ENCODE peak calls at places on chromosome 2, in nine cellular contexts. N is GM13977, A is neural crest cell, U is colonic mucosa, L is H1, T is foreskin fibroblast, W is MM.1S, C is endothelial cell, J is MCF 10A. X is an unnamed sample.

GRCh38 chr2:212052412-212053159 is 486.0 kb downstream of the ERBB4 start:
- DNase-seq in U (no peak), J (peak), L (no peak), W (peak), N (no peak), A (no peak), C (no peak), T (peak), X (no peak)

GRCh38 chr2:46170611-46171385 is 126.4 kb upstream of the EPAS1 start:
- DNase-seq in N (no peak), C (no peak), T (peak), W (no peak), U (no peak), L (no peak), A (no peak), J (peak), X (no peak)

GRCh38 chr2:21270083-21270491 is 146.3 kb downstream of the TDRD15 start:
- DNase-seq in C (no peak), U (no peak), L (no peak), W (no peak), A (no peak), T (no peak), J (no peak), N (no peak), X (no peak)

GRCh38 chr2:240438810-240439697 is 3.6 kb downstream of the GPC1 start:
- DNase-seq in L (no peak), J (no peak), W (no peak), U (no peak), A (no peak), N (no peak), T (no peak), C (no peak), X (no peak)

GRCh38 chr2:224778474-224778877 is 62.3 kb upstream of the CCDC195 start:
- DNase-seq in U (peak), J (peak), W (peak), N (peak), T (peak), L (peak), C (peak), A (peak), X (peak)

GRCh38 chr2:11080253-11081115 is 74.8 kb upstream of the SLC66A3 start:
- DNase-seq in A (peak), C (no peak), L (no peak), T (no peak), U (no peak), J (no peak), W (no peak), N (no peak), X (no peak)

GRCh38 chr2:44946681-44947360 is 5.3 kb downstream of the SIX3 start:
- DNase-seq in L (no peak), T (no peak), A (no peak), W (no peak), U (no peak), N (no peak), C (no peak), J (no peak), X (no peak)

GRCh38 chr2:69960821-69961220 is 610 bp downstream of the ASPRV1 start:
- DNase-seq in W (no peak), L (no peak), J (no peak), T (no peak), A (no peak), N (no peak), U (no peak), C (no peak), X (no peak)

GRCh38 chr2:102018823-102019445 is 27.2 kb downstream of the IL1R2 start:
- DNase-seq in T (peak), N (no peak), W (no peak), U (no peak), J (no peak), A (no peak), L (no peak), C (no peak), X (no peak)

GRCh38 chr2:45706028-45706427 is 54.6 kb downstream of the PRKCE start:
- DNase-seq in N (no peak), U (no peak), L (no peak), C (no peak), W (no peak), A (no peak), T (peak), J (no peak), X (no peak)

GRCh38 chr2:44169155-44169898 is 652 bp downstream of the PPM1B start:
- DNase-seq in N (peak), C (peak), L (no peak), T (peak), A (peak), W (peak), J (peak), U (peak), X (peak)

GRCh38 chr2:6986251-6986893 is 69.2 kb downstream of the RNF144A start:
- DNase-seq in W (no peak), L (no peak), A (peak), J (no peak), T (no peak), U (no peak), N (no peak), C (peak), X (no peak)

GRCh38 chr2:161947394-161947793 is 126.6 kb downstream of the DPP4 start:
- DNase-seq in N (no peak), W (no peak), A (no peak), L (no peak), C (no peak), J (no peak), T (peak), U (no peak), X (no peak)

GRCh38 chr2:54122939-54123338 is 7.5 kb downstream of the ACYP2 start:
- DNase-seq in A (no peak), T (peak), U (no peak), J (peak), C (no peak), L (no peak), W (no peak), N (no peak), X (no peak)

GRCh38 chr2:199370150-199370780 is 87.5 kb downstream of the SATB2 start:
- DNase-seq in W (no peak), C (no peak), U (no peak), A (no peak), J (no peak), N (no peak), T (no peak), L (no peak), X (no peak)

GRCh38 chr2:78264130-78264529 is 742.0 kb upstream of the LRRTM4 start:
- DNase-seq in U (no peak), C (no peak), T (no peak), L (no peak), A (no peak), W (no peak), N (no peak), J (no peak), X (no peak)

GRCh38 chr2:121596221-121597080 is 52.8 kb downstream of the CLASP1 start:
- DNase-seq in T (peak), N (peak), L (no peak), J (peak), A (no peak), W (no peak), C (peak), U (peak), X (peak)

GRCh38 chr2:68706637-68707036 is 28.0 kb upstream of the ARHGAP25 start:
- DNase-seq in A (no peak), W (no peak), J (no peak), N (no peak), T (no peak), C (no peak), U (no peak), L (no peak), X (no peak)

GRCh38 chr2:217798743-217799552 is 203.8 kb downstream of the TNS1 start:
- DNase-seq in J (no peak), C (no peak), W (no peak), T (no peak), N (no peak), L (no peak), U (peak), A (no peak), X (no peak)

GRCh38 chr2:69774984-69775982 is 33.3 kb downstream of the ANXA4 start:
- DNase-seq in J (no peak), A (no peak), N (peak), C (no peak), L (no peak), U (no peak), T (no peak), W (no peak), X (no peak)

GRCh38 chr2:44348385-44348784 is 12.9 kb downstream of the PREPL start:
- DNase-seq in A (no peak), L (no peak), T (peak), C (no peak), W (no peak), N (no peak), U (no peak), J (no peak), X (no peak)

GRCh38 chr2:121038831-121039230 is 246.2 kb downstream of the TFCP2L1 start:
- DNase-seq in T (peak), A (no peak), L (no peak), J (peak), C (no peak), N (no peak), W (no peak), U (no peak), X (no peak)

GRCh38 chr2:23243258-23243657 is 141.7 kb upstream of the KLHL29 start:
- DNase-seq in U (no peak), C (no peak), L (no peak), A (no peak), N (no peak), J (no peak), W (no peak), T (no peak), X (no peak)

GRCh38 chr2:138814123-138814883 is 34.1 kb upstream of the NXPH2 start:
- DNase-seq in W (peak), N (peak), U (no peak), L (no peak), J (peak), C (no peak), T (no peak), A (no peak), X (no peak)

GRCh38 chr2:37617119-37617892 is 54.1 kb downstream of the CDC42EP3 start:
- DNase-seq in A (no peak), C (no peak), W (peak), L (no peak), T (no peak), J (no peak), N (no peak), U (no peak), X (no peak)

GRCh38 chr2:3324404-3325281 is 53.0 kb downstream of the EIPR1 start:
- DNase-seq in W (no peak), U (no peak), C (no peak), L (no peak), T (no peak), J (no peak), A (no peak), N (no peak), X (no peak)

GRCh38 chr2:74119324-74119723 is 28.4 kb downstream of the BOLA3 start:
- DNase-seq in C (no peak), U (no peak), J (peak), W (peak), A (no peak), T (peak), N (no peak), L (no peak), X (no peak)

GRCh38 chr2:201167546-201167945 is 15.4 kb upstream of the CASP10 start:
- DNase-seq in N (no peak), W (no peak), T (no peak), U (no peak), J (no peak), A (no peak), C (no peak), L (no peak), X (no peak)

GRCh38 chr2:119820275-119820674 is 60.6 kb downstream of the PTPN4 start:
- DNase-seq in A (no peak), C (no peak), U (no peak), T (peak), L (no peak), J (peak), N (no peak), W (no peak), X (no peak)

GRCh38 chr2:8193686-8194615 is 487.9 kb upstream of the ID2 start:
- DNase-seq in L (peak), C (no peak), N (no peak), T (no peak), J (no peak), U (no peak), W (no peak), A (no peak), X (peak)

GRCh38 chr2:51807229-51807628 is 775.3 kb upstream of the NRXN1 start:
- DNase-seq in A (no peak), J (no peak), N (no peak), L (no peak), C (no peak), U (no peak), T (peak), W (no peak), X (no peak)

GRCh38 chr2:224162122-224162521 is 123.0 kb upstream of the SERPINE2 start:
- DNase-seq in J (no peak), C (no peak), W (no peak), L (no peak), U (no peak), A (no peak), N (no peak), T (peak), X (peak)

GRCh38 chr2:119073213-119073612 is 85.3 kb downstream of the C1QL2 start:
- DNase-seq in T (no peak), U (no peak), L (no peak), N (no peak), C (no peak), A (no peak), J (no peak), W (no peak), X (no peak)

GRCh38 chr2:96534701-96535181 is 1.8 kb upstream of the ARID5A start:
- DNase-seq in T (no peak), W (no peak), C (no peak), J (peak), A (no peak), U (no peak), N (no peak), L (no peak), X (no peak)

GRCh38 chr2:226796012-226796839 is 3.4 kb downstream of the IRS1 start:
- DNase-seq in L (no peak), U (no peak), J (no peak), N (no peak), T (peak), A (no peak), C (no peak), W (no peak), X (no peak)

GRCh38 chr2:226796840-226797288 is 2.8 kb downstream of the IRS1 start:
- DNase-seq in N (peak), A (no peak), T (peak), W (no peak), J (no peak), U (peak), C (peak), L (no peak), X (peak)

GRCh38 chr2:226794751-226795171 is 4.9 kb downstream of the IRS1 start:
- DNase-seq in C (no peak), W (no peak), L (no peak), T (peak), N (no peak), U (peak), A (no peak), J (peak), X (peak)

GRCh38 chr2:226794077-226794670 is 5.4 kb downstream of the IRS1 start:
- DNase-seq in N (no peak), U (no peak), C (no peak), J (no peak), A (no peak), L (no peak), W (no peak), T (no peak), X (no peak)

GRCh38 chr2:226795281-226796011 is 4.2 kb downstream of the IRS1 start:
- DNase-seq in A (no peak), W (no peak), C (no peak), T (peak), N (no peak), J (no peak), U (no peak), L (no peak), X (peak)
- TF ChIP-seq CTCF in A (no peak), W (peak), C (no peak), T (peak), N (no peak), J (no peak), U (no peak), L (no peak), X (no peak)

GRCh38 chr2:108169982-108170625 is 69.7 kb upstream of the SULT1C3 start:
- DNase-seq in U (no peak), A (no peak), J (peak), W (peak), T (peak), L (no peak), C (no peak), N (no peak), X (no peak)
- TF ChIP-seq CTCF in U (peak), A (peak), J (peak), W (peak), T (peak), L (no peak), C (peak), N (peak), X (peak)

GRCh38 chr2:25590921-25591505 is 82.4 kb downstream of the DTNB start:
- DNase-seq in A (no peak), L (no peak), N (no peak), U (no peak), T (no peak), C (no peak), J (no peak), W (no peak), X (peak)
- TF ChIP-seq CTCF in A (no peak), L (no peak), N (no peak), U (no peak), T (no peak), C (no peak), J (no peak), W (no peak), X (no peak)

GRCh38 chr2:39730685-39731302 is 48.3 kb downstream of the THUMPD2 start:
- DNase-seq in W (peak), T (peak), J (peak), L (no peak), A (no peak), N (peak), C (peak), U (no peak), X (no peak)
- TF ChIP-seq CTCF in W (peak), T (peak), J (peak), L (peak), A (peak), N (peak), C (peak), U (peak), X (peak)

GRCh38 chr2:47520302-47520630 is 117.3 kb downstream of the MSH2 start:
- DNase-seq in J (no peak), L (no peak), A (no peak), W (no peak), T (no peak), U (no peak), N (peak), C (no peak), X (no peak)

GRCh38 chr2:47519604-47520301 is 116.8 kb downstream of the MSH2 start:
- DNase-seq in J (no peak), W (no peak), L (no peak), U (no peak), T (no peak), C (no peak), A (no peak), N (no peak), X (no peak)

GRCh38 chr2:47519147-47519537 is 116.2 kb downstream of the MSH2 start:
- DNase-seq in C (no peak), U (no peak), A (no peak), N (no peak), L (no peak), T (no peak), J (no peak), W (no peak), X (no peak)

GRCh38 chr2:47521666-47522285 is 118.8 kb downstream of the MSH2 start:
- DNase-seq in T (no peak), A (no peak), C (no peak), U (no peak), W (no peak), J (no peak), N (peak), L (no peak), X (no peak)

DNA sequence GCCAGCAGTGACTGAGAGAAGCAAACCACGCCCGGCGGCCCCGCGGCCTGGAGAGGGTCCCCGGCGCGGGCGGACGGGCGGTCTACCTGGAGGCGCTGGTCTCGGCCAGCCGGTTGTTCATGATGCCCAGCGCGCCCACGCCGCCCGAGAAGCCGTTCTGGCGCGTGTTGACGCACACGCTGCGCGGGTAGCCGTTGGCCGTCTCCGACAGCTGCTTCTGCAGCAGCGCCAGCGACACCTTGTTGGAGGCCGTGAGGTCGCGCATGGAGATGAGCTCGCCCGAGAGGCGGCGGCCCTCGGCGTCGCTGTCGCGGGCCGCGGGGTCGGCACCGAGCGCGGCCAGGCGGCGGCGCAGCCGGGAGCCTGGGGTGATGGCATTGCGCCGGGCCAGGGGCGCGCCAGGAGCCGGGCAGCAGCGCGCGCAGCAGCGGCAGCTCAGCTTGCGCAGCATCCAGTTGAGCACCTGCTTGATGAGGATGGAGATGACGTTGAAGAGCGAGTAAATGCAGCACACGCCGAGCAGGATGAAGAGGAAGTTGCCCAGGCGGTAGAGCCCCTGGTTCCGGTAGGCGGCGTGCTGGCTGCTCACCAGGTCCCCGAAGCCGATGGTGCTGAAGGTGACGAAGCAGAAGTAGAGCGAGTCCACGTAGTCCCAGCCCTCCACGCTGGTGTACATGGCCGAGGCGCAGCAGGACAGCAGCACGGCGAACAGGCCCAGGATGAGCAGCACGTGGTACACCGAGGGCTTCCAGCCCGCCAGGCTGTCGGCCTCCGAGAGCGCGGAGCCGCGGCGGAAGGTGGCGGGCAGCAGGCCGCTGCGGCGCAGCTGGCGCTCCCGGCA is 118.1 kb downstream of the MSH2 start:
- DNase-seq in A (no peak), N (peak), C (peak), L (no peak), U (peak), W (peak), J (no peak), T (peak), X (peak)
- TF ChIP-seq CTCF in A (no peak), N (peak), C (no peak), L (no peak), U (no peak), W (peak), J (no peak), T (peak), X (no peak)

X was measured in nephron progenitor cell.